ENCODE peak calls at places on chromosome 3, in five cellular contexts. Z is HepG2, V is GM12878, B is K562, K is SK-N-SH. D is an unnamed sample.

GRCh38 chr3:152574461-152575079 is 260.4 kb upstream of the P2RY1 start:
- DNase-seq in Z (peak; percentile 26), V (peak; percentile 26), B (peak; percentile 68), K (peak; percentile 33), D (peak; percentile 38)

GRCh38 chr3:24943961-24944360 is 449.3 kb upstream of the THRB start:
- DNase-seq in Z (no peak), V (no peak), B (no peak), K (no peak), D (no peak)

GRCh38 chr3:176633511-176633910 is 563.8 kb downstream of the TBL1XR1 start:
- DNase-seq in Z (no peak), V (no peak), B (peak; percentile 51), K (no peak), D (no peak)

GRCh38 chr3:139532996-139533395 is 6.5 kb downstream of the RBP1 start:
- DNase-seq in Z (no peak), V (no peak), B (no peak), K (peak; percentile 34), D (no peak)

GRCh38 chr3:17982211-17982880 is 239.9 kb upstream of the TBC1D5 start:
- DNase-seq in Z (no peak), V (no peak), B (no peak), K (no peak), D (no peak)

GRCh38 chr3:193095366-193095765 is 145.7 kb upstream of the PLAAT1 start:
- DNase-seq in Z (no peak), V (no peak), B (no peak), K (no peak), D (no peak)

GRCh38 chr3:10279384-10280176 is 13.2 kb downstream of the GHRL start:
- DNase-seq in Z (no peak), V (no peak), B (peak; percentile 35), K (no peak), D (no peak)

GRCh38 chr3:178532414-178532813 is 3.8 kb upstream of the KCNMB2 start:
- DNase-seq in Z (no peak), V (no peak), B (no peak), K (no peak), D (no peak)

GRCh38 chr3:81579744-81580143 is 181.7 kb downstream of the GBE1 start:
- DNase-seq in Z (no peak), V (no peak), B (no peak), K (no peak), D (no peak)

GRCh38 chr3:40801276-40801675 is 276.5 kb downstream of the ZNF621 start:
- DNase-seq in Z (no peak), V (no peak), B (no peak), K (no peak), D (no peak)

GRCh38 chr3:64319391-64319790 is 94.1 kb upstream of the PRICKLE2 start:
- DNase-seq in Z (no peak), V (no peak), B (no peak), K (no peak), D (no peak)

GRCh38 chr3:49238274-49239127 is 38.5 kb downstream of the C3orf62 start:
- DNase-seq in Z (peak; percentile 88), V (peak; percentile 34), B (peak; percentile 88), K (no peak), D (no peak)

GRCh38 chr3:178392553-178392952 is 143.7 kb upstream of the KCNMB2 start:
- DNase-seq in Z (no peak), V (no peak), B (no peak), K (no peak), D (no peak)

GRCh38 chr3:64225695-64226499 is 631 bp upstream of the PRICKLE2 start:
- DNase-seq in Z (no peak), V (no peak), B (no peak), K (no peak), D (no peak)

GRCh38 chr3:42688016-42688415 is 2.7 kb downstream of the KLHL40 start:
- DNase-seq in Z (no peak), V (no peak), B (no peak), K (no peak), D (no peak)

GRCh38 chr3:52268036-52268435 is 10.4 kb downstream of the WDR82 start:
- DNase-seq in Z (no peak), V (no peak), B (no peak), K (no peak), D (no peak)

GRCh38 chr3:72523409-72524172 is 324.7 kb downstream of the SHQ1 start:
- DNase-seq in Z (no peak), V (peak; percentile 74), B (peak; percentile 55), K (no peak), D (no peak)

GRCh38 chr3:101725192-101725889 is 927 bp downstream of the CEP97 start:
- DNase-seq in Z (no peak), V (no peak), B (peak; percentile 46), K (peak; percentile 52), D (no peak)

GRCh38 chr3:131217296-131217741 is 164.3 kb upstream of the NUDT16 start:
- DNase-seq in Z (no peak), V (no peak), B (peak; percentile 13), K (no peak), D (no peak)

GRCh38 chr3:138033202-138033691 is 23.3 kb downstream of the CLDN18 start:
- DNase-seq in Z (no peak), V (no peak), B (no peak), K (no peak), D (no peak)

GRCh38 chr3:52091566-52092290 is 35.4 kb upstream of the DUSP7 start:
- DNase-seq in Z (no peak), V (no peak), B (no peak), K (no peak), D (no peak)

GRCh38 chr3:152331018-152331541 is 62.4 kb downstream of the MBNL1 start:
- DNase-seq in Z (peak; percentile 29), V (no peak), B (peak; percentile 51), K (no peak), D (peak; percentile 65)

GRCh38 chr3:146446026-146446425 is 23.3 kb downstream of the PLSCR2 start:
- DNase-seq in Z (no peak), V (no peak), B (no peak), K (no peak), D (no peak)

GRCh38 chr3:66797916-66798560 is 200.1 kb upstream of the KBTBD8 start:
- DNase-seq in Z (no peak), V (no peak), B (no peak), K (no peak), D (no peak)

GRCh38 chr3:23811919-23812318 is 6.2 kb downstream of the UBE2E1 start:
- DNase-seq in Z (no peak), V (no peak), B (no peak), K (no peak), D (no peak)

GRCh38 chr3:158368271-158368670 is 202.7 kb upstream of the MLF1 start:
- DNase-seq in Z (peak; percentile 91), V (no peak), B (no peak), K (peak; percentile 37), D (no peak)

GRCh38 chr3:79052054-79052681 is 715.6 kb downstream of the ROBO1 start:
- DNase-seq in Z (peak; percentile 40), V (no peak), B (peak; percentile 4), K (no peak), D (no peak)

GRCh38 chr3:182920515-182921084 is 59.7 kb downstream of the DCUN1D1 start:
- DNase-seq in Z (no peak), V (no peak), B (peak; percentile 96), K (no peak), D (peak; percentile 19)

GRCh38 chr3:157030712-157031111 is 129.2 kb downstream of the CCNL1 start:
- DNase-seq in Z (no peak), V (no peak), B (no peak), K (no peak), D (no peak)

GRCh38 chr3:185489462-185489861 is 9.4 kb downstream of the TMEM41A start:
- DNase-seq in Z (peak; percentile 37), V (no peak), B (no peak), K (no peak), D (no peak)

DNA sequence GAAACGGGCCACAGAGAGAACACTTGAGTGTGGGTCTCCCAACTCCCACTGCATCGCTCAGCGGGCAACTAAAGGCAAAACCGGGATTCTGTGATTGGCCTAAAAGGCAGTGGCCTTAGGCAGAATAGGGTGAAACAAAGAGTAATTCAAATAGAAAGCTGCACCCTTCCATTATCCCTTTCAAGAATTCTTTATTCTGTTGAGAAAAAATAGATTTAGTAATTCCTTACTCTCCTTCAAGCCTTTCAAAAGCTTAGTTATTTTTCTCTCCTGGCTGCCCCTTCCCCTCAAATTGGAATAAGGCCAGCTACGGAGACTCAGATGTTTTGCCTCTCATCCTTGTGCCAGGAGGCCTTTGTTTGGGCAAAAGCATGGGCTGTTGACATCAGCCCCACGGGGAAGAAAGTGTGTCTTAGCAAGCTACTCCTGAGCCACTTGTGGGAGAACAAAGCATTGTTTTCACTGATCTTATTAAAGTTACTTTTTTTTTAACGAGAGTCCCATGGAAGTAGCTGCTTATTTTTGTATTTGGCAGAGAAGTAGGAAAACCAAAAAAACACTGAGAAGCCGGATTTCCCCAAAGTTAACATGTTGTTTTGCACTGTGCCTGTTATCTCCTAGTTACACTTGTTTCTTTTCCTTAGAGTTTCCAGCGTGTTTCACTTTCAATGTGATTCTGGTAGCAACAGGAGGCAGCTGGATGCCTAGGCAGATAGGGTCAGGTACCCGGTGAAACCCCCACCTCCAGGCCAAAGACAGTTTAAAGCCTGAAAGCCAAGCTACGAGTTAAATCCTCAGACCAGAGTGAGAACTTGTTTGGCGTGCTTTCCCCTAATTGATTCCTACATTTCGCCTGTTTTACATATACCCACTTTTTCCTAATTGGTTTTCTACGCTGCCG is 2.2 kb downstream of the ST6GAL1 start:
- DNase-seq in Z (no peak), V (no peak), B (peak; percentile 69), K (no peak), D (no peak)
- TF ChIP-seq ZBTB33 in Z (no peak), V (no peak), B (no peak), K (no peak), D (no peak)

GRCh38 chr3:129004639-129005295 is 3.7 kb downstream of the EFCC1 start:
- DNase-seq in Z (no peak), V (no peak), B (no peak), K (no peak), D (no peak)

GRCh38 chr3:129003578-129004112 is 2.5 kb downstream of the EFCC1 start:
- DNase-seq in Z (peak; percentile 23), V (no peak), B (no peak), K (peak; percentile 80), D (peak; percentile 65)

GRCh38 chr3:129007792-129008191 is 6.7 kb downstream of the EFCC1 start:
- DNase-seq in Z (no peak), V (no peak), B (no peak), K (no peak), D (no peak)

GRCh38 chr3:129006864-129007263 is 5.8 kb downstream of the EFCC1 start:
- DNase-seq in Z (no peak), V (no peak), B (no peak), K (no peak), D (no peak)

GRCh38 chr3:129005526-129006303 is 4.6 kb downstream of the EFCC1 start:
- DNase-seq in Z (peak; percentile 34), V (no peak), B (no peak), K (no peak), D (no peak)
- TF ChIP-seq JUND in Z (no peak), V (no peak), B (no peak), K (no peak), D (no peak)

DNA sequence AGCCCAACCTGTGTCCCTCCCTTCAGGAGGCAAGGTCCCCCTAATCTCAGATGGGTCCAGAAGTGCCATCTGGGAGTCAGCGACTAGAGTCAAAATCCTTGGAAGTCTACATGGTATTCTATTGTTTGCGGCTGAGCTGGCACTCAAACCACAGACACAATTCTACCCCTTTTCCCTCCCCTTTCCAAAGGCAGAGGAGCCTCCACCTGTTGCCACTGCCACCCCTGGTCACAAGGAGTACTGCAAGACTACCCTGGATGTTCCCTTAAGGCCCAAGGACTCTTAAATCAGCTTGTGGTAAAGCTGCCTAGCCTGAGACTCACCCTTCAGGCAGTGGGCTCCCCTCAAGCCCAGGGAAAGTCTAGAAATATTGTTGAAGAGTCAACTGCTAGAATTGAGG is 4.3 kb upstream of the OR5H6 start:
- DNase-seq in Z (peak; percentile 15), V (no peak), B (no peak), K (peak; percentile 3), D (peak; percentile 6)
- TF ChIP-seq REST in Z (no peak), V (no peak), B (no peak), K (no peak), D (no peak)

GRCh38 chr3:197023241-197023997 is 6.2 kb downstream of the MELTF start:
- DNase-seq in Z (no peak), V (peak; percentile 76), B (no peak), K (peak; percentile 51), D (no peak)
- TF ChIP-seq ZBTB33 in Z (no peak), V (no peak), B (no peak), K (no peak), D (no peak)

D was measured in HCT116.